ENCODE peak calls at places on chromosome 2, in nine cellular contexts. One of them, this sample, is unnamed.

GRCh38 chr2:174412256-174412655 is 16.7 kb downstream of the SCRN3 start:
- DNase-seq in sigmoid colon: no peak
- DNase-seq in tibial nerve: no peak
- DNase-seq in Calu3: no peak
- DNase-seq in neural crest cell: no peak
- DNase-seq in RWPE1: no peak
- DNase-seq in esophagus squamous epithelium: no peak
- DNase-seq in AG04449: no peak
- DNase-seq in tibial artery: no peak
- DNase-seq in this sample: no peak

GRCh38 chr2:51103205-51103604 is 71.3 kb upstream of the NRXN1 start:
- DNase-seq in Calu3: peak
- DNase-seq in RWPE1: no peak
- DNase-seq in esophagus squamous epithelium: no peak
- DNase-seq in tibial artery: no peak
- DNase-seq in sigmoid colon: peak
- DNase-seq in tibial nerve: no peak
- DNase-seq in AG04449: no peak
- DNase-seq in neural crest cell: peak
- DNase-seq in this sample: no peak

GRCh38 chr2:233349005-233349998 is 5.0 kb upstream of the DGKD start:
- DNase-seq in Calu3: peak
- DNase-seq in esophagus squamous epithelium: no peak
- DNase-seq in sigmoid colon: no peak
- DNase-seq in RWPE1: no peak
- DNase-seq in tibial artery: peak
- DNase-seq in AG04449: no peak
- DNase-seq in neural crest cell: no peak
- DNase-seq in tibial nerve: peak
- DNase-seq in this sample: no peak

GRCh38 chr2:196316050-196316430 is 144.7 kb upstream of the STK17B start:
- DNase-seq in tibial nerve: no peak
- DNase-seq in RWPE1: no peak
- DNase-seq in tibial artery: no peak
- DNase-seq in esophagus squamous epithelium: no peak
- DNase-seq in AG04449: no peak
- DNase-seq in sigmoid colon: no peak
- DNase-seq in Calu3: no peak
- DNase-seq in neural crest cell: no peak
- DNase-seq in this sample: no peak

GRCh38 chr2:109516445-109517117 is 97.2 kb downstream of the SEPTIN10 start:
- DNase-seq in Calu3: peak
- DNase-seq in AG04449: no peak
- DNase-seq in tibial artery: no peak
- DNase-seq in neural crest cell: peak
- DNase-seq in esophagus squamous epithelium: no peak
- DNase-seq in RWPE1: peak
- DNase-seq in sigmoid colon: no peak
- DNase-seq in tibial nerve: no peak
- DNase-seq in this sample: no peak

GRCh38 chr2:163528640-163529217 is 207.1 kb downstream of the FIGN start:
- DNase-seq in neural crest cell: no peak
- DNase-seq in esophagus squamous epithelium: no peak
- DNase-seq in sigmoid colon: no peak
- DNase-seq in Calu3: no peak
- DNase-seq in tibial nerve: no peak
- DNase-seq in RWPE1: no peak
- DNase-seq in tibial artery: no peak
- DNase-seq in AG04449: no peak
- DNase-seq in this sample: no peak

GRCh38 chr2:101818531-101819451 is 121.3 kb downstream of the MAP4K4 start:
- DNase-seq in tibial artery: no peak
- DNase-seq in esophagus squamous epithelium: no peak
- DNase-seq in sigmoid colon: no peak
- DNase-seq in neural crest cell: no peak
- DNase-seq in tibial nerve: no peak
- DNase-seq in Calu3: no peak
- DNase-seq in RWPE1: peak
- DNase-seq in AG04449: peak
- DNase-seq in this sample: no peak

GRCh38 chr2:150570712-150571111 is 83.2 kb upstream of the RND3 start:
- DNase-seq in tibial artery: no peak
- DNase-seq in neural crest cell: no peak
- DNase-seq in Calu3: no peak
- DNase-seq in AG04449: peak
- DNase-seq in sigmoid colon: no peak
- DNase-seq in esophagus squamous epithelium: no peak
- DNase-seq in tibial nerve: no peak
- DNase-seq in RWPE1: peak
- DNase-seq in this sample: no peak

GRCh38 chr2:186575302-186575701 is 14.6 kb upstream of the ITGAV start:
- DNase-seq in tibial nerve: peak
- DNase-seq in RWPE1: peak
- DNase-seq in sigmoid colon: no peak
- DNase-seq in Calu3: peak
- DNase-seq in neural crest cell: no peak
- DNase-seq in AG04449: peak
- DNase-seq in tibial artery: peak
- DNase-seq in esophagus squamous epithelium: no peak
- DNase-seq in this sample: no peak

GRCh38 chr2:18991177-18992168 is 366.9 kb downstream of the OSR1 start:
- DNase-seq in RWPE1: peak
- DNase-seq in tibial nerve: peak
- DNase-seq in neural crest cell: no peak
- DNase-seq in esophagus squamous epithelium: no peak
- DNase-seq in Calu3: peak
- DNase-seq in AG04449: peak
- DNase-seq in tibial artery: peak
- DNase-seq in sigmoid colon: peak
- DNase-seq in this sample: no peak

GRCh38 chr2:121856358-121856757 is 100.9 kb downstream of the TSN start:
- DNase-seq in sigmoid colon: no peak
- DNase-seq in AG04449: no peak
- DNase-seq in esophagus squamous epithelium: no peak
- DNase-seq in RWPE1: no peak
- DNase-seq in tibial artery: no peak
- DNase-seq in tibial nerve: no peak
- DNase-seq in neural crest cell: no peak
- DNase-seq in Calu3: no peak
- DNase-seq in this sample: no peak

GRCh38 chr2:225037374-225038075 is 4.7 kb downstream of the DOCK10 start:
- DNase-seq in tibial artery: no peak
- DNase-seq in tibial nerve: no peak
- DNase-seq in AG04449: no peak
- DNase-seq in neural crest cell: no peak
- DNase-seq in esophagus squamous epithelium: no peak
- DNase-seq in RWPE1: no peak
- DNase-seq in Calu3: no peak
- DNase-seq in sigmoid colon: no peak
- DNase-seq in this sample: no peak

GRCh38 chr2:54708584-54709340 is 14.7 kb upstream of the EML6 start:
- DNase-seq in tibial nerve: peak
- DNase-seq in Calu3: peak
- DNase-seq in tibial artery: peak
- DNase-seq in neural crest cell: no peak
- DNase-seq in RWPE1: no peak
- DNase-seq in AG04449: no peak
- DNase-seq in esophagus squamous epithelium: no peak
- DNase-seq in sigmoid colon: peak
- DNase-seq in this sample: no peak

GRCh38 chr2:85899284-85899683 is 10.5 kb upstream of the ST3GAL5 start:
- DNase-seq in tibial nerve: no peak
- DNase-seq in AG04449: no peak
- DNase-seq in sigmoid colon: no peak
- DNase-seq in Calu3: no peak
- DNase-seq in esophagus squamous epithelium: no peak
- DNase-seq in tibial artery: no peak
- DNase-seq in neural crest cell: no peak
- DNase-seq in RWPE1: no peak
- DNase-seq in this sample: no peak

GRCh38 chr2:74379851-74380789 is at the start of gene DCTN1:
- DNase-seq in tibial artery: no peak
- DNase-seq in esophagus squamous epithelium: no peak
- DNase-seq in neural crest cell: peak
- DNase-seq in Calu3: peak
- DNase-seq in RWPE1: peak
- DNase-seq in sigmoid colon: peak
- DNase-seq in AG04449: peak
- DNase-seq in tibial nerve: peak
- DNase-seq in this sample: no peak

GRCh38 chr2:155815851-155816250 is 516.7 kb downstream of the NR4A2 start:
- DNase-seq in Calu3: peak
- DNase-seq in tibial artery: no peak
- DNase-seq in neural crest cell: no peak
- DNase-seq in RWPE1: no peak
- DNase-seq in esophagus squamous epithelium: no peak
- DNase-seq in tibial nerve: no peak
- DNase-seq in AG04449: no peak
- DNase-seq in sigmoid colon: no peak
- DNase-seq in this sample: no peak

GRCh38 chr2:12715878-12716249 is 872 bp upstream of the TRIB2 start:
- DNase-seq in tibial nerve: no peak
- DNase-seq in esophagus squamous epithelium: no peak
- DNase-seq in tibial artery: peak
- DNase-seq in Calu3: peak
- DNase-seq in RWPE1: peak
- DNase-seq in neural crest cell: peak
- DNase-seq in AG04449: no peak
- DNase-seq in sigmoid colon: peak
- DNase-seq in this sample: peak

GRCh38 chr2:24360050-24360962 is at the start of gene ITSN2:
- DNase-seq in tibial nerve: peak
- DNase-seq in Calu3: peak
- DNase-seq in AG04449: no peak
- DNase-seq in esophagus squamous epithelium: peak
- DNase-seq in neural crest cell: peak
- DNase-seq in RWPE1: peak
- DNase-seq in sigmoid colon: peak
- DNase-seq in tibial artery: peak
- DNase-seq in this sample: peak
- TF ChIP-seq CTCF in tibial nerve: no peak
- TF ChIP-seq CTCF in Calu3: no peak
- TF ChIP-seq CTCF in AG04449: no peak
- TF ChIP-seq CTCF in esophagus squamous epithelium: no peak
- TF ChIP-seq CTCF in neural crest cell: no peak
- TF ChIP-seq CTCF in RWPE1: no peak
- TF ChIP-seq CTCF in sigmoid colon: no peak
- TF ChIP-seq CTCF in tibial artery: no peak
- TF ChIP-seq CTCF in this sample: no peak

DNA sequence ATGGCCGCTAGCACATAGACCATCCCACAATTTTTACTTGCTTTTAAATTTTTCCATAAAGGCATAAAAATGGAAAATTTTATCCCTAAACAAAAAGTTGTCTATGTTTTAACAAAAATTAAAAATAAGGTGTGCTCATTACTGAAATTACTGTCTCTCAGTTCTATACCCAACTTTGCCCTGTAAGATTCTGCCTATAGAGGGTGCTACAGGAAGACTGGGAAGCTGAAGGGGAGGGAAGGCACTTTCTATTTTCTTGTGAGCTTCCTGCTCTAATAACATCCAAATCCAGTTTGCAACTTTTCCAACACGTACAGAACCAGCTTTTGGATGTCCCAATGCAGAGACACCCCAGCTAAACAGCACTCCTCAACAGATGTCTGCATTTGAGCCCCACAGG is 666.9 kb downstream of the PLCL1 start:
- DNase-seq in neural crest cell: no peak
- DNase-seq in AG04449: no peak
- DNase-seq in sigmoid colon: no peak
- DNase-seq in esophagus squamous epithelium: no peak
- DNase-seq in Calu3: peak
- DNase-seq in tibial artery: no peak
- DNase-seq in RWPE1: no peak
- DNase-seq in tibial nerve: no peak
- DNase-seq in this sample: no peak
- TF ChIP-seq CTCF in neural crest cell: peak
- TF ChIP-seq CTCF in AG04449: no peak
- TF ChIP-seq CTCF in sigmoid colon: no peak
- TF ChIP-seq CTCF in esophagus squamous epithelium: no peak
- TF ChIP-seq CTCF in Calu3: peak
- TF ChIP-seq CTCF in tibial artery: no peak
- TF ChIP-seq CTCF in RWPE1: no peak
- TF ChIP-seq CTCF in tibial nerve: no peak
- TF ChIP-seq CTCF in this sample: no peak

DNA sequence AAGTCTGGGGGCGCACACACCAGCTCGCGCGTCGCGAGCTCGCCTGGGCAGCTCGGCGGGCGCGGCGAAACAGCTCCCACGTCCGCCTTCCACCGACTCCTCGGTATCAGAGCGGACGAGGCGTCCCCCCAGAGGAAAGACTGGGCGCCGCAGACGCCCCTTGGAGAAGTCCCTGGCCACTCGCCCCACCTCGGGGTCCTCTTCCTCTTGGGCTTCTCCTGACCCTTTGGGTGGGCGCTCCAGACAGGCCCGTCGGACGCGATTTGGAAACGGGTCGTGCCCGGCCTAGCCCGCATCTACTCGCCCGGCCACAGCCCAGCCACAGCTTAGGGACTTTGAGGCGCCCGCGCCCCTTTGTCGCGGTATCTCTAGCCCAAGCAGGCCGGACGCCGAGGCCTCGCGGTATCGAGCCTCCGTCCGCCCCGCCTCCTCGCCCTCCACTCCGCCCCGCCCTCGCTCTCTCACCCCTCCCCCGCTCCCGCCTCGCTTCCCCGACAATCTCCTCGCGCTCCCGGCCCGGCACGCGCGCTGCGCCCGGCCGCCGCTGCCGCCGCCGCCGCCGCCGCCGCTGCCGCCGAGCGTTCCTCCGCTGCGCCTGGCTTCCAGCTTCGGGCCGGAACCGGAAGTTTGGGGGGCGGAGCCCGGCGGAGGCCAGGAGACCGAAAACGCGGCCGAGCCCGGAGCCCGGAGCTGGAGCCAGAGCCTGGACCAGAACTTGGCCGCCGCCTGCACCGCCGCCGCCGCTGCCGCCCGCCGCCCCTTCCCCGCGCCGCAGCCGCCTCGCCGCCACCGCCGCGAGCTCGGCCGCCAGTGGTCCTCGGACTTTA is 752 bp upstream of the ACVR2A start:
- DNase-seq in RWPE1: peak
- DNase-seq in sigmoid colon: peak
- DNase-seq in neural crest cell: peak
- DNase-seq in tibial artery: peak
- DNase-seq in tibial nerve: peak
- DNase-seq in Calu3: peak
- DNase-seq in esophagus squamous epithelium: peak
- DNase-seq in AG04449: peak
- DNase-seq in this sample: peak
- TF ChIP-seq CTCF in RWPE1: peak
- TF ChIP-seq CTCF in sigmoid colon: peak
- TF ChIP-seq CTCF in neural crest cell: peak
- TF ChIP-seq CTCF in tibial artery: no peak
- TF ChIP-seq CTCF in tibial nerve: peak
- TF ChIP-seq CTCF in Calu3: no peak
- TF ChIP-seq CTCF in esophagus squamous epithelium: peak
- TF ChIP-seq CTCF in AG04449: peak
- TF ChIP-seq CTCF in this sample: no peak

DNA sequence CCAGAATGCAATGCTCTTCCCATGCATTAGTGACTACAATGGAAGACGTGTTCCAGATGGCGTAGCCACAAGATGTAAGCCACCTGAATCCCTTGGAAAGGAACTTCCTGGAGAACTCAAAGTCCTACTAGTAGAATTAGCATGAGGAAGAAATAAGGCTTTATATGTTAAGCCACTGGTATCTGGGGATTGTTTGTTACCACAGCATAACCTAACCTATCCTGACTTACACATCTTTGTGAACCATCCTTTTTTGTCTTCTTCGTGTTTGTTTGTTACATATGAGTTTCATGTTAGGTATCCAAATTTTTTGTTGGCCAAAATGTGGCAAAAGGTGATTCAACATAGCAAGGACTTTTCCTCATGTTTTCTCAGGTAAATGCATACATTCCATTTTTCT is 188.9 kb downstream of the C1D start:
- DNase-seq in neural crest cell: no peak
- DNase-seq in Calu3: no peak
- DNase-seq in esophagus squamous epithelium: no peak
- DNase-seq in AG04449: no peak
- DNase-seq in tibial nerve: no peak
- DNase-seq in tibial artery: no peak
- DNase-seq in RWPE1: no peak
- DNase-seq in sigmoid colon: no peak
- DNase-seq in this sample: no peak
- TF ChIP-seq CTCF in neural crest cell: no peak
- TF ChIP-seq CTCF in Calu3: no peak
- TF ChIP-seq CTCF in esophagus squamous epithelium: no peak
- TF ChIP-seq CTCF in AG04449: no peak
- TF ChIP-seq CTCF in tibial nerve: no peak
- TF ChIP-seq CTCF in tibial artery: no peak
- TF ChIP-seq CTCF in RWPE1: no peak
- TF ChIP-seq CTCF in sigmoid colon: no peak
- TF ChIP-seq CTCF in this sample: no peak

This sample was measured in mesothelial cell of epicardium.